ENCODE peak calls at places on chromosomes 16 and 17, in seven cellular contexts. J is upper lobe of right lung; T is IMR-90; L is GM23248; G is effector memory CD4-positive, alpha-beta T cell; N is lung; P is lower lobe of right lung. H is an unnamed sample.

GRCh38 chr17:28745777-28746473 is 2.1 kb downstream of the TRAF4 start:
- DNase-seq in J (peak; percentile 79), N (peak; percentile 55), G (no peak), P (peak; percentile 62), T (no peak), L (peak; percentile 74), H (no peak)

GRCh38 chr16:54506691-54507090 is 220.1 kb upstream of the IRX3 start:
- DNase-seq in G (no peak), T (no peak), P (no peak), N (no peak), J (no peak), L (no peak), H (no peak)

GRCh38 chr17:69367298-69367697 is 40.4 kb upstream of the ABCA5 start:
- DNase-seq in G (no peak), J (no peak), L (no peak), P (no peak), T (no peak), N (no peak), H (no peak)

GRCh38 chr16:30434852-30435251 is 5.0 kb upstream of the DCTPP1 start:
- DNase-seq in P (no peak), J (no peak), L (no peak), G (no peak), N (no peak), T (no peak), H (no peak)

GRCh38 chr16:87671221-87671620 is 68.9 kb downstream of the JPH3 start:
- DNase-seq in T (no peak), L (peak; percentile 20), N (no peak), J (no peak), G (no peak), P (no peak), H (no peak)

GRCh38 chr16:86470964-86471363 is 39.4 kb upstream of the FOXF1 start:
- DNase-seq in N (no peak), T (no peak), L (no peak), G (no peak), J (no peak), P (no peak), H (no peak)

GRCh38 chr16:89722392-89723278 is 1.3 kb downstream of the ZNF276 start:
- DNase-seq in N (peak; percentile 86), L (peak; percentile 26), P (peak; percentile 95), T (peak; percentile 16), J (peak; percentile 93), G (peak; percentile 55), H (peak; percentile 48)

GRCh38 chr16:85085721-85086120 is 26.6 kb downstream of the CIBAR2 start:
- DNase-seq in P (no peak), L (no peak), G (no peak), T (no peak), N (no peak), J (no peak), H (no peak)

GRCh38 chr16:11630230-11631056 is 37.8 kb upstream of the SNN start:
- DNase-seq in P (no peak), N (no peak), T (no peak), L (no peak), J (no peak), G (no peak), H (no peak)
- H3K4me3 ChIP-seq in P (no peak overlapping the region), N (no peak overlapping the region), T (no peak overlapping the region), L (no peak overlapping the region), J (no peak overlapping the region), G (no peak overlapping the region), H (no peak overlapping the region)

DNA sequence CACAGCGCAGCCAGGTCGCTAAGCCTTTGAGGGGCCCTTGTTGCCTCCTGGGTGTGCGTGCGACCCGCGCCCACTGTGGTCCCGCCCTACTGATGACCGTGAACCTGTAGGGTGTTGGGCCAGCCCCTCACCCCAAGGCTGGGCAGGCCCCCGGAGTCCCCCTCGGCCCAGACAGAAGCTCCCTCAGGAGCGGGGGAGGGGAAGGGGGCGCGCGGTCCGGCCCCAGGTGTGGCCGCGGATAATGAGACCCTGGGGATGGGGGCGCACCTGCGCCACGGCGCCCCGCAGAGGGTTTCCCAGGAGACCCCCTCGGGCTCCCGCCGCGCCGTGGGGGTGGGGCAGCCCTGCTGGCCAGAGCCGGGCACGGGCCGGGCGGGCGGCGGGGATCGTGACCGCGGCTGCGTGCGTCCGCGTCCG is 378 bp upstream of the ARHGDIG start:
- DNase-seq in L (no peak), N (no peak), P (no peak), T (no peak), G (no peak), J (no peak), H (no peak)
- H3K4me1 ChIP-seq in L (no peaks in the 10 kb centered on the region), N (no peaks in the 10 kb centered on the region), P (peaks cover 11% of the 10 kb centered on the region), T (peaks cover 3% of the 10 kb centered on the region), G (peaks cover 27% of the 10 kb centered on the region), J (peaks cover 9% of the 10 kb centered on the region), H (peaks cover 6% of the 10 kb centered on the region)

GRCh38 chr16:23974223-23974622 is 138.4 kb downstream of the PRKCB start:
- DNase-seq in G (no peak), P (no peak), J (no peak), N (no peak), L (no peak), T (no peak), H (no peak)

GRCh38 chr16:23976091-23977001 is 140.6 kb downstream of the PRKCB start:
- DNase-seq in T (no peak), P (no peak), G (no peak), J (no peak), L (no peak), N (no peak), H (no peak)

GRCh38 chr16:23979426-23979825 is 143.6 kb downstream of the PRKCB start:
- DNase-seq in L (no peak), P (no peak), N (no peak), G (no peak), J (no peak), T (no peak), H (no peak)

GRCh38 chr16:23979982-23980381 is 144.2 kb downstream of the PRKCB start:
- DNase-seq in J (no peak), T (no peak), G (no peak), N (no peak), P (no peak), L (no peak), H (no peak)

GRCh38 chr16:23975293-23975692 is 139.5 kb downstream of the PRKCB start:
- DNase-seq in P (no peak), T (no peak), L (no peak), J (no peak), G (no peak), N (no peak), H (no peak)
- H3K4me3 ChIP-seq in P (no peak overlapping the region), T (no peak overlapping the region), L (no peak overlapping the region), J (no peak overlapping the region), G (no peak overlapping the region), N (no peak overlapping the region), H (no peak overlapping the region)

DNA sequence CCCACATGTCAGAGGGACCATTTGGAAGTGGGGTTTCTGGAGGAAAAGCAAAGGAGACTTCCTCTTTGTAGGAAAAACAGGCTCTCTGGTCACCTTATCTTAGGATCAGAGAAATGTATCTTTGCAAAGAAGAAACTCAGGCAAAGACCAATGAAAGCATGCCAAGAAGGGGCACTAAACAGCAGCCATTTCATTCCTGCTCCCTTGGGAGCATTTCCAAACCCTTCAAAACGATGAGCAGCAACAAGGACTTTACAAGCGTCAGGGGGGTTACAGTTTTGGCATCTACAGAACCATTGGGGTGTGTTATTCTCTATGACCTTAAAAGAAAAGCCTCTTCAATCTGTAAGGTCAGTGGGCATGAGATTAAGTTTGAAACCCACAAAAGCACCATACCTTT is 122.8 kb downstream of the SMG6 start:
- DNase-seq in J (no peak), P (no peak), G (no peak), N (no peak), L (no peak), T (no peak), H (no peak)
- H3K4me1 ChIP-seq in J (peaks cover 67% of the 10 kb centered on the region), P (peaks cover 72% of the 10 kb centered on the region), G (no peaks in the 10 kb centered on the region), N (peaks cover 36% of the 10 kb centered on the region), L (peaks cover 56% of the 10 kb centered on the region), T (peaks cover 56% of the 10 kb centered on the region), H (peaks cover 64% of the 10 kb centered on the region)

GRCh38 chr16:2500634-2500936 is 13.2 kb upstream of the ATP6V0C start:
- DNase-seq in G (no peak), J (no peak), T (no peak), P (no peak), L (no peak), N (no peak), H (no peak)

GRCh38 chr16:2500937-2501750 is 12.6 kb upstream of the ATP6V0C start:
- DNase-seq in N (peak; percentile 83), T (peak; percentile 69), P (peak; percentile 89), J (peak; percentile 92), G (peak; percentile 58), L (peak; percentile 78), H (peak; percentile 70)

GRCh38 chr16:2499454-2499853 is 14.3 kb upstream of the ATP6V0C start:
- DNase-seq in G (no peak), L (no peak), T (no peak), P (no peak), J (no peak), N (no peak), H (no peak)

GRCh38 chr16:2499890-2500633 is 13.7 kb upstream of the ATP6V0C start:
- DNase-seq in N (no peak), T (no peak), P (no peak), L (no peak), G (no peak), J (peak; percentile 67), H (no peak)

DNA sequence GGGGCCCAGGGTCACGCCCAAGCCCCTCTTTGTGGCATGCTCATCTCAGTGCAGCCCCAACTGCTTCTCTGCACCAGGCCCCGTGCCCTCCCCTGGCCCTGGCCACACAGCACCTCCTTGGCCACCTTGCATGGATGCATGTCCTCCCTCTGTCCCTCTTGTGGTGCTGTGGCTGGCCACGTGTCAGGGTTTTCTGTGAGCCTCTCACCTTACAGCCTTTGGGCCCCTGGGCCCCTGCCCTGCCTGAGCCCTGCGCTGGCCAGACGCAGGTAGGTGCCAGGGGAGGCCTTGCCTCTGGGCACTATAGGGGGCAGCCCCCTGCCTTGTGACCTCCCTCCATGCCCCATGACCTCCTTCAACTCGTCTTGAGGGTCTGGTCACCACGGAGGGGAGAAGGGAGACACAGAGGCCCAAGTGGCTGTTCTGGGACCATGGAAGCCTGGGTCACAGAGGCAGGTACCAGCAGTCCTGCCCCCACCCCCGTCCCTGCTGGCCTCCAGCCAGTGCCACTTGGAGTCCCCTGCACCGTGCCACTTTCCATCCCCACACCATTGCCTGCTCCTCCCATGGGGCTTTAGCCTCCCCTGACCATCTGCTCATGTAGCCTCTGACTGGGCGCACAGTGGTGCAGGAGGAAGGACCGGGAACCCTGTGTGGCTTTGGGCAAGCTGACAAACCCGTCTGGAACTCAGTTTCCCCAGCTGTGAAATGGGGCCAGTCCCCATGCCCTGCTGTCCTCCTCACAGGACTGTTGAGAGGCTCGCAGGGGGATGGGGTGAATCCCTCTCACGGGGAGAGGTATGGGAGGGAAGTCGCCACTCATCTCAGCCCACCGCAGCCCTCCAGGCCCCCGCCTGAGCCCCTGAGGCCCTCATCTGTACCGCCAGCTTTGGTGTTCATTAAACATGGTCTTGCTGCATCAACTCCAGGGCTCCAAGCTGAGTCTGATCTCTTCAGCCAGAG is 11.5 kb upstream of the ATP6V0C start:
- DNase-seq in J (peak; percentile 65), P (no peak), N (no peak), G (no peak), T (no peak), L (no peak), H (no peak)
- H3K4me3 ChIP-seq in J (no peak overlapping the region), P (no peak overlapping the region), N (no peak overlapping the region), G (no peak overlapping the region), T (no peak overlapping the region), L (no peak overlapping the region), H (no peak overlapping the region)

GRCh38 chr17:21030375-21030774 is 12.4 kb downstream of the USP22 start:
- DNase-seq in P (no peak), N (no peak), J (no peak), G (no peak), T (no peak), L (no peak), H (no peak)
- H3K4me1 ChIP-seq in P (peaks cover 71% of the 10 kb centered on the region), N (peaks cover 47% of the 10 kb centered on the region), J (peaks cover 54% of the 10 kb centered on the region), G (peaks cover 40% of the 10 kb centered on the region), T (peaks cover 29% of the 10 kb centered on the region), L (peaks cover 44% of the 10 kb centered on the region), H (peaks cover 79% of the 10 kb centered on the region)